ENCODE peak calls at places on chromosome 7, in four cellular contexts. T is WERI-Rb-1, S is heart left ventricle, Q is foreskin keratinocyte. H is an unnamed sample.

GRCh38 chr7:100406767-100407166 is 21.7 kb downstream of the ZCWPW1 start:
- DNase-seq in T (no peak), S (no peak), Q (no peak), H (no peak)

GRCh38 chr7:151071032-151071866 is 9.4 kb downstream of the FASTK start:
- DNase-seq in S (no peak), T (no peak), Q (no peak), H (no peak)

GRCh38 chr7:77479536-77480088 is 57.5 kb upstream of the PTPN12 start:
- DNase-seq in T (no peak), S (no peak), Q (no peak), H (no peak)

GRCh38 chr7:75804705-75805104 is 8.9 kb downstream of the CCL24 start:
- DNase-seq in Q (no peak), T (no peak), S (no peak), H (no peak)

GRCh38 chr7:99201027-99201426 is 6.9 kb downstream of the KPNA7 start:
- DNase-seq in T (no peak), S (no peak), Q (peak; percentile 96), H (no peak)

GRCh38 chr7:155163696-155164095 is 93.6 kb downstream of the HTR5A start:
- DNase-seq in Q (no peak), T (no peak), S (no peak), H (no peak)

GRCh38 chr7:70585071-70585470 is 546.9 kb upstream of the GALNT17 start:
- DNase-seq in S (no peak), Q (no peak), T (no peak), H (no peak)

GRCh38 chr7:106862317-106863183 is 2.5 kb upstream of the PIK3CG start:
- DNase-seq in T (no peak), Q (no peak), S (no peak), H (no peak)

GRCh38 chr7:116828281-116828680 is 34.1 kb upstream of the CAPZA2 start:
- DNase-seq in T (no peak), Q (no peak), S (no peak), H (no peak)

GRCh38 chr7:27174077-27175004 is at the start of gene HOXA10:
- DNase-seq in Q (no peak), S (no peak), T (peak; percentile 20), H (no peak)

GRCh38 chr7:114504586-114504985 is 90.0 kb downstream of the FOXP2 start:
- DNase-seq in Q (no peak), T (no peak), S (no peak), H (no peak)

GRCh38 chr7:3440509-3440908 is 139.5 kb downstream of the SDK1 start:
- DNase-seq in S (no peak), T (no peak), Q (no peak), H (no peak)

GRCh38 chr7:135178364-135178763 is 7.9 kb upstream of the CYREN start:
- DNase-seq in Q (no peak), T (no peak), S (no peak), H (no peak)
- H3K27ac ChIP-seq in Q (peak overlapping the region; percentile 56), T (no peak overlapping the region), S (no peak overlapping the region), H (no peak overlapping the region)

GRCh38 chr7:158555034-158555520 is 32.5 kb downstream of the PTPRN2 start:
- DNase-seq in S (no peak), Q (no peak), T (no peak), H (no peak)

GRCh38 chr7:158556721-158557440 is 30.7 kb downstream of the PTPRN2 start:
- DNase-seq in Q (no peak), S (no peak), T (no peak), H (no peak)

GRCh38 chr7:158558816-158559215 is 28.8 kb downstream of the PTPRN2 start:
- DNase-seq in S (no peak), T (no peak), Q (no peak), H (no peak)

GRCh38 chr7:158559356-158559755 is 28.3 kb downstream of the PTPRN2 start:
- DNase-seq in T (no peak), Q (no peak), S (no peak), H (no peak)

DNA sequence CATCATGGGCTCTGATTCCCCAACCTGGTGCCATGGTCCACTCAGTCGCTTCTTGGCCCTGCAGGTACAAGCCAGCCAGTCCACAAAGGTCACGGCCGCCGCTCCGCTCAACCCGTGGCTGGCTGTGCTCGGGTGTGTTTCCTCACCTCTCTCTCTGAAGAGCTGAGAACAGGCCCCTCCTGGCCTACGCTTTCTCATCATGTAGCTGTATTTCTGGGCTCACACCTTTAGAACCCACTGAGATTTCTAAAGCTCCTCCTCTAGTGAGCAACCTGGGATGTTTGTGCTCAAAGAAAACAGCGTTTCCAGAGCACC is 30.2 kb downstream of the PTPRN2 start:
- DNase-seq in S (no peak), T (no peak), Q (no peak), H (no peak)
- H3K27ac ChIP-seq in S (no peak overlapping the region), T (no peak overlapping the region), Q (no peak overlapping the region), H (no peak overlapping the region)

GRCh38 chr7:122260336-122260735 is 44.2 kb downstream of the FEZF1 start:
- DNase-seq in S (no peak), Q (no peak), T (no peak), H (no peak)
- H3K27ac ChIP-seq in S (no peak overlapping the region), Q (no peak overlapping the region), T (no peak overlapping the region), H (no peak overlapping the region)

DNA sequence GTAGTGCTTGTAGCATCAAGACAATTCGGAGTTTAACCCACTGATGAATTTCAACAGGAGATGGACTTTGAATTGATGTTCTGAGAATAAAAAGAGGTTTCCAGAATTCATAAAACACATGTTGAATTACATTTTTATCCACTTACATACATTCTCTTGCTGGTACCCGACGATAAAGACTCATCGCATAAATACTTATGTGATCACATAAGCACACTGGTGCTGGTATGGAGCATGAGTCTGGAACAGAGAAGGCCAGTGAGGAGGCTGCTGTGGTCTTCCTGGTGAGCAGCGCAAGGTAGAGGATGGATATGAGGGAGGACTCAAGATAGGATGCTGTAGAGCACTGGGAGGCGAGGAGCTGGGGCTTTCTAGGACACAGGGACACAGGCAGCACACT is 109.0 kb downstream of the RNF216 start:
- DNase-seq in T (no peak), Q (no peak), S (no peak), H (no peak)
- H3K27ac ChIP-seq in T (no peak overlapping the region), Q (no peak overlapping the region), S (no peak overlapping the region), H (no peak overlapping the region)

GRCh38 chr7:157386979-157387800 is 50.4 kb downstream of the DNAJB6 start:
- DNase-seq in Q (peak; percentile 56), S (peak; percentile 85), T (peak; percentile 84), H (peak; percentile 33)
- H3K27ac ChIP-seq in Q (no peak overlapping the region), S (peak overlapping the region; percentile 53), T (no peak overlapping the region), H (no peak overlapping the region)

DNA sequence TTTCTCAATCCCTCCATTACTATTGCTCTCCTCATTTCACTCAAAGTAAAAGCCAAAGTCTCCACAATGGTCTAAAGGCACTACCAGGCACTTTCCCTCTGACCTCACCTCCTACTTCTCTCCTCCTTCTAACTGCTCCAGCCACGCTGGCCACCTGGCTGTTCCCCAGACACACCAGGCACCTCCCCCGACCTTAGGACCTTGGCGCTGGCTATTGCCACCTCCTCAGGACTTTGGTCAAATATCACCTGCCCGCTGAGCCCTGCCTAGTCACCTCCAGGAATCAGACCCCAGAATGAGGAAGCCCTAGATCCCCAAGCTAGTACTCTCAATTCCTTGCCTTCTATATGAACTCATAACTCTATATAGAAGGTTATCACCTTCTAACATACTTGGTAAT is 66.2 kb upstream of the STEAP1B start:
- DNase-seq in Q (no peak), S (no peak), T (no peak), H (no peak)
- H3K27ac ChIP-seq in Q (peak overlapping the region; percentile 91), S (peak overlapping the region; percentile 75), T (no peak overlapping the region), H (no peak overlapping the region)

GRCh38 chr7:128849156-128849515 is 13.5 kb upstream of the ATP6V1F start:
- DNase-seq in Q (no peak), S (no peak), T (no peak), H (no peak)
- H3K27ac ChIP-seq in Q (no peak overlapping the region), S (no peak overlapping the region), T (no peak overlapping the region), H (no peak overlapping the region)

H was measured in caudate nucleus.